ENCODE peak calls at places on chromosomes 11 and 22, in six cellular contexts. One of them, this sample, is unnamed.

GRCh38 chr11:84780689-84781293 is 846.4 kb downstream of the DLG2 start:
- DNase-seq in HS-5: peak
- DNase-seq in stomach: no peak
- DNase-seq in astrocyte of the spinal cord: peak
- DNase-seq in activated T-cell treated with anti-CD3 and anti-CD28 coated beads for 1 hour: no peak
- DNase-seq in NCI-H774: peak
- DNase-seq in this sample: peak

GRCh38 chr22:31891366-31892079 is 52.8 kb upstream of the YWHAH start:
- DNase-seq in HS-5: no peak
- DNase-seq in stomach: no peak
- DNase-seq in astrocyte of the spinal cord: peak
- DNase-seq in activated T-cell treated with anti-CD3 and anti-CD28 coated beads for 1 hour: no peak
- DNase-seq in NCI-H774: peak
- DNase-seq in this sample: peak

GRCh38 chr22:24434472-24435322 is 7.3 kb downstream of the ADORA2A start:
- DNase-seq in HS-5: no peak
- DNase-seq in stomach: peak
- DNase-seq in astrocyte of the spinal cord: no peak
- DNase-seq in activated T-cell treated with anti-CD3 and anti-CD28 coated beads for 1 hour: peak
- DNase-seq in NCI-H774: no peak
- DNase-seq in this sample: no peak

GRCh38 chr11:11538277-11538960 is 83.4 kb downstream of the GALNT18 start:
- DNase-seq in HS-5: no peak
- DNase-seq in stomach: no peak
- DNase-seq in astrocyte of the spinal cord: no peak
- DNase-seq in activated T-cell treated with anti-CD3 and anti-CD28 coated beads for 1 hour: no peak
- DNase-seq in NCI-H774: no peak
- DNase-seq in this sample: no peak

GRCh38 chr22:36136475-36136874 is 24.1 kb downstream of the APOL3 start:
- DNase-seq in HS-5: no peak
- DNase-seq in stomach: no peak
- DNase-seq in astrocyte of the spinal cord: peak
- DNase-seq in activated T-cell treated with anti-CD3 and anti-CD28 coated beads for 1 hour: no peak
- DNase-seq in NCI-H774: no peak
- DNase-seq in this sample: no peak

GRCh38 chr11:106603971-106604370 is 414.3 kb downstream of the GUCY1A2 start:
- DNase-seq in HS-5: no peak
- DNase-seq in stomach: no peak
- DNase-seq in astrocyte of the spinal cord: no peak
- DNase-seq in activated T-cell treated with anti-CD3 and anti-CD28 coated beads for 1 hour: no peak
- DNase-seq in NCI-H774: no peak
- DNase-seq in this sample: no peak

GRCh38 chr11:23865341-23865975 is 631.4 kb upstream of the LUZP2 start:
- DNase-seq in HS-5: no peak
- DNase-seq in stomach: no peak
- DNase-seq in astrocyte of the spinal cord: peak
- DNase-seq in activated T-cell treated with anti-CD3 and anti-CD28 coated beads for 1 hour: no peak
- DNase-seq in NCI-H774: no peak
- DNase-seq in this sample: no peak

GRCh38 chr11:67006029-67006884 is 16.7 kb upstream of the SYT12 start:
- DNase-seq in HS-5: no peak
- DNase-seq in stomach: no peak
- DNase-seq in astrocyte of the spinal cord: no peak
- DNase-seq in activated T-cell treated with anti-CD3 and anti-CD28 coated beads for 1 hour: no peak
- DNase-seq in NCI-H774: no peak
- DNase-seq in this sample: no peak

GRCh38 chr22:21766933-21767462 is 31.4 kb upstream of the YPEL1 start:
- DNase-seq in HS-5: no peak
- DNase-seq in stomach: peak
- DNase-seq in astrocyte of the spinal cord: no peak
- DNase-seq in activated T-cell treated with anti-CD3 and anti-CD28 coated beads for 1 hour: peak
- DNase-seq in NCI-H774: no peak
- DNase-seq in this sample: no peak

GRCh38 chr22:48556751-48557150 is 1270.9 kb downstream of the BRD1 start:
- DNase-seq in HS-5: no peak
- DNase-seq in stomach: no peak
- DNase-seq in astrocyte of the spinal cord: no peak
- DNase-seq in activated T-cell treated with anti-CD3 and anti-CD28 coated beads for 1 hour: no peak
- DNase-seq in NCI-H774: no peak
- DNase-seq in this sample: no peak

GRCh38 chr11:75147875-75148263 is 3.0 kb upstream of the SLCO2B1 start:
- DNase-seq in HS-5: no peak
- DNase-seq in stomach: no peak
- DNase-seq in astrocyte of the spinal cord: no peak
- DNase-seq in activated T-cell treated with anti-CD3 and anti-CD28 coated beads for 1 hour: no peak
- DNase-seq in NCI-H774: no peak
- DNase-seq in this sample: no peak

GRCh38 chr11:9574806-9575530 is 1.5 kb downstream of the WEE1 start:
- DNase-seq in HS-5: peak
- DNase-seq in stomach: peak
- DNase-seq in astrocyte of the spinal cord: peak
- DNase-seq in activated T-cell treated with anti-CD3 and anti-CD28 coated beads for 1 hour: no peak
- DNase-seq in NCI-H774: peak
- DNase-seq in this sample: no peak

GRCh38 chr22:41021039-41021654 is 70.0 kb downstream of the RBX1 start:
- DNase-seq in HS-5: no peak
- DNase-seq in stomach: no peak
- DNase-seq in astrocyte of the spinal cord: no peak
- DNase-seq in activated T-cell treated with anti-CD3 and anti-CD28 coated beads for 1 hour: no peak
- DNase-seq in NCI-H774: no peak
- DNase-seq in this sample: no peak

GRCh38 chr22:43867839-43868652 is 5.7 kb upstream of the SULT4A1 start:
- DNase-seq in HS-5: no peak
- DNase-seq in stomach: peak
- DNase-seq in astrocyte of the spinal cord: peak
- DNase-seq in activated T-cell treated with anti-CD3 and anti-CD28 coated beads for 1 hour: peak
- DNase-seq in NCI-H774: no peak
- DNase-seq in this sample: no peak